ENCODE peak calls at places on chromosomes 1 and 21, in four cellular contexts. Q is amniotic stem cell, N is nephron progenitor cell, E is astrocyte of the spinal cord. M is an unnamed sample.

GRCh38 chr1:110565565-110565964 is 40.6 kb downstream of the KCNA2 start:
- DNase-seq in Q (no peak), N (no peak), E (no peak), M (no peak)

GRCh38 chr1:56065729-56066128 is 513.6 kb downstream of the PLPP3 start:
- DNase-seq in Q (no peak), N (no peak), E (no peak), M (no peak)

GRCh38 chr1:212488436-212489283 is 55.9 kb downstream of the NENF start:
- DNase-seq in N (no peak), E (peak), Q (no peak), M (peak)

GRCh38 chr1:53893999-53894636 is at the start of gene DIO1:
- DNase-seq in E (no peak), Q (no peak), N (peak), M (no peak)

GRCh38 chr1:107939256-107939655 is 25.7 kb downstream of the VAV3 start:
- DNase-seq in E (no peak), Q (no peak), N (no peak), M (no peak)

GRCh38 chr21:31886896-31887595 is 14.2 kb downstream of the HUNK start:
- DNase-seq in N (no peak), Q (no peak), E (no peak), M (peak)

GRCh38 chr1:182786223-182787001 is 3.2 kb upstream of the NPL start:
- DNase-seq in E (peak), Q (peak), N (peak), M (no peak)

GRCh38 chr1:118986839-118987430 is 1.2 kb downstream of the TBX15 start:
- DNase-seq in E (no peak), Q (no peak), N (no peak), M (no peak)

GRCh38 chr1:29569971-29570634 is 333.8 kb downstream of the PTPRU start:
- DNase-seq in N (no peak), Q (peak), E (peak), M (no peak)

GRCh38 chr1:223811634-223812101 is 34.1 kb downstream of the TP53BP2 start:
- DNase-seq in Q (no peak), E (peak), N (no peak), M (no peak)

GRCh38 chr1:181087400-181087901 is 1.0 kb upstream of the IER5 start:
- DNase-seq in N (no peak), E (no peak), Q (no peak), M (no peak)

GRCh38 chr1:204782118-204782700 is 88.5 kb upstream of the NFASC start:
- DNase-seq in Q (no peak), N (no peak), E (no peak), M (no peak)

GRCh38 chr1:175620380-175620779 is 123.0 kb downstream of the TNR start:
- DNase-seq in Q (no peak), E (no peak), N (no peak), M (no peak)

GRCh38 chr1:247417786-247418185 is 1.8 kb downstream of the NLRP3 start:
- DNase-seq in N (no peak), Q (no peak), E (no peak), M (no peak)

GRCh38 chr1:192807968-192808587 is 761 bp upstream of the RGS2 start:
- DNase-seq in E (peak), Q (no peak), N (no peak), M (no peak)

GRCh38 chr1:888297-888696 is 35.4 kb upstream of the SAMD11 start:
- DNase-seq in E (no peak), Q (no peak), N (no peak), M (no peak)

GRCh38 chr1:19369396-19370090 is 57.4 kb downstream of the SLC66A1 start:
- DNase-seq in E (no peak), N (no peak), Q (no peak), M (no peak)

GRCh38 chr1:116918714-116919357 is 9.1 kb downstream of the PTGFRN start:
- DNase-seq in E (no peak), Q (no peak), N (no peak), M (no peak)

GRCh38 chr1:94863297-94863911 is 43.2 kb downstream of the SLC44A3 start:
- DNase-seq in Q (peak), E (peak), N (no peak), M (peak)

GRCh38 chr21:38310619-38311018 is 53.8 kb downstream of the KCNJ15 start:
- DNase-seq in E (peak), Q (no peak), N (no peak), M (peak)

GRCh38 chr21:45463871-45464270 is 58.9 kb downstream of the COL18A1 start:
- DNase-seq in E (no peak), N (no peak), Q (no peak), M (no peak)

GRCh38 chr1:207034208-207034607 is 1.7 kb upstream of the C1orf116 start:
- DNase-seq in E (no peak), N (no peak), Q (no peak), M (no peak)

GRCh38 chr1:159879977-159880376 is 17.5 kb upstream of the VSIG8 start:
- DNase-seq in N (no peak), E (peak), Q (no peak), M (no peak)

GRCh38 chr1:112466078-112466660 is 42.6 kb upstream of the WNT2B start:
- DNase-seq in Q (peak), N (peak), E (peak), M (peak)